ENCODE peak calls at places on chromosomes 12 and 14, in six cellular contexts. One of them, this sample, is unnamed.

GRCh38 chr12:56151672-56152131 is 685 bp upstream of the MYL6B start:
- DNase-seq in stimulated activated CD4-positive, alpha-beta T cell treated with anti-CD3 and anti-CD28 coated beads, Interleukin-12 subunit alpha, Interleukin-12 subunit beta, amount 100 ng/mL, for 4 hours: peak
- DNase-seq in AG08396: no peak
- DNase-seq in T-cell: peak
- DNase-seq in RPMI7951: no peak
- DNase-seq in HFFc6: no peak
- DNase-seq in this sample: no peak

GRCh38 chr12:53048033-53048779 is 1.7 kb upstream of the TNS2 start:
- DNase-seq in stimulated activated CD4-positive, alpha-beta T cell treated with anti-CD3 and anti-CD28 coated beads, Interleukin-12 subunit alpha, Interleukin-12 subunit beta, amount 100 ng/mL, for 4 hours: no peak
- DNase-seq in AG08396: peak
- DNase-seq in T-cell: no peak
- DNase-seq in RPMI7951: peak
- DNase-seq in HFFc6: no peak
- DNase-seq in this sample: no peak

GRCh38 chr12:118741196-118741595 is 240.1 kb upstream of the SRRM4 start:
- DNase-seq in stimulated activated CD4-positive, alpha-beta T cell treated with anti-CD3 and anti-CD28 coated beads, Interleukin-12 subunit alpha, Interleukin-12 subunit beta, amount 100 ng/mL, for 4 hours: no peak
- DNase-seq in AG08396: no peak
- DNase-seq in T-cell: no peak
- DNase-seq in RPMI7951: no peak
- DNase-seq in HFFc6: no peak
- DNase-seq in this sample: no peak

GRCh38 chr14:69755299-69755698 is 11.6 kb upstream of the SRSF5 start:
- DNase-seq in stimulated activated CD4-positive, alpha-beta T cell treated with anti-CD3 and anti-CD28 coated beads, Interleukin-12 subunit alpha, Interleukin-12 subunit beta, amount 100 ng/mL, for 4 hours: no peak
- DNase-seq in AG08396: no peak
- DNase-seq in T-cell: no peak
- DNase-seq in RPMI7951: no peak
- DNase-seq in HFFc6: no peak
- DNase-seq in this sample: no peak

GRCh38 chr12:130044991-130045621 is 117.2 kb upstream of the FZD10 start:
- DNase-seq in stimulated activated CD4-positive, alpha-beta T cell treated with anti-CD3 and anti-CD28 coated beads, Interleukin-12 subunit alpha, Interleukin-12 subunit beta, amount 100 ng/mL, for 4 hours: no peak
- DNase-seq in AG08396: no peak
- DNase-seq in T-cell: no peak
- DNase-seq in RPMI7951: no peak
- DNase-seq in HFFc6: no peak
- DNase-seq in this sample: no peak

GRCh38 chr14:22587247-22587646 is 1.8 kb downstream of the DAD1 start:
- DNase-seq in stimulated activated CD4-positive, alpha-beta T cell treated with anti-CD3 and anti-CD28 coated beads, Interleukin-12 subunit alpha, Interleukin-12 subunit beta, amount 100 ng/mL, for 4 hours: no peak
- DNase-seq in AG08396: no peak
- DNase-seq in T-cell: no peak
- DNase-seq in RPMI7951: no peak
- DNase-seq in HFFc6: no peak
- DNase-seq in this sample: no peak

GRCh38 chr12:54360717-54361456 is 3.4 kb downstream of the GPR84 start:
- DNase-seq in stimulated activated CD4-positive, alpha-beta T cell treated with anti-CD3 and anti-CD28 coated beads, Interleukin-12 subunit alpha, Interleukin-12 subunit beta, amount 100 ng/mL, for 4 hours: peak
- DNase-seq in AG08396: no peak
- DNase-seq in T-cell: peak
- DNase-seq in RPMI7951: peak
- DNase-seq in HFFc6: peak
- DNase-seq in this sample: no peak

GRCh38 chr12:92503977-92504966 is 198.5 kb upstream of the PLEKHG7 start:
- DNase-seq in stimulated activated CD4-positive, alpha-beta T cell treated with anti-CD3 and anti-CD28 coated beads, Interleukin-12 subunit alpha, Interleukin-12 subunit beta, amount 100 ng/mL, for 4 hours: no peak
- DNase-seq in AG08396: no peak
- DNase-seq in T-cell: no peak
- DNase-seq in RPMI7951: no peak
- DNase-seq in HFFc6: no peak
- DNase-seq in this sample: no peak

GRCh38 chr14:104341532-104342434 is 203.4 kb downstream of the KIF26A start:
- DNase-seq in stimulated activated CD4-positive, alpha-beta T cell treated with anti-CD3 and anti-CD28 coated beads, Interleukin-12 subunit alpha, Interleukin-12 subunit beta, amount 100 ng/mL, for 4 hours: no peak
- DNase-seq in AG08396: no peak
- DNase-seq in T-cell: no peak
- DNase-seq in RPMI7951: peak
- DNase-seq in HFFc6: no peak
- DNase-seq in this sample: no peak

GRCh38 chr12:88623777-88624548 is 43.7 kb upstream of the KITLG start:
- DNase-seq in stimulated activated CD4-positive, alpha-beta T cell treated with anti-CD3 and anti-CD28 coated beads, Interleukin-12 subunit alpha, Interleukin-12 subunit beta, amount 100 ng/mL, for 4 hours: no peak
- DNase-seq in AG08396: no peak
- DNase-seq in T-cell: no peak
- DNase-seq in RPMI7951: no peak
- DNase-seq in HFFc6: no peak
- DNase-seq in this sample: no peak

GRCh38 chr12:94148841-94149780 is 734 bp downstream of the PLXNC1 start:
- DNase-seq in stimulated activated CD4-positive, alpha-beta T cell treated with anti-CD3 and anti-CD28 coated beads, Interleukin-12 subunit alpha, Interleukin-12 subunit beta, amount 100 ng/mL, for 4 hours: peak
- DNase-seq in AG08396: peak
- DNase-seq in T-cell: peak
- DNase-seq in RPMI7951: peak
- DNase-seq in HFFc6: no peak
- DNase-seq in this sample: peak

GRCh38 chr12:111447571-111448265 is 42.0 kb downstream of the SH2B3 start:
- DNase-seq in stimulated activated CD4-positive, alpha-beta T cell treated with anti-CD3 and anti-CD28 coated beads, Interleukin-12 subunit alpha, Interleukin-12 subunit beta, amount 100 ng/mL, for 4 hours: no peak
- DNase-seq in AG08396: no peak
- DNase-seq in T-cell: no peak
- DNase-seq in RPMI7951: no peak
- DNase-seq in HFFc6: no peak
- DNase-seq in this sample: no peak

GRCh38 chr14:63928744-63929174 is 76.0 kb downstream of the SYNE2 start:
- DNase-seq in stimulated activated CD4-positive, alpha-beta T cell treated with anti-CD3 and anti-CD28 coated beads, Interleukin-12 subunit alpha, Interleukin-12 subunit beta, amount 100 ng/mL, for 4 hours: no peak
- DNase-seq in AG08396: no peak
- DNase-seq in T-cell: no peak
- DNase-seq in RPMI7951: no peak
- DNase-seq in HFFc6: no peak
- DNase-seq in this sample: no peak

GRCh38 chr12:108400060-108400459 is 60.9 kb upstream of the CMKLR1 start:
- DNase-seq in stimulated activated CD4-positive, alpha-beta T cell treated with anti-CD3 and anti-CD28 coated beads, Interleukin-12 subunit alpha, Interleukin-12 subunit beta, amount 100 ng/mL, for 4 hours: no peak
- DNase-seq in AG08396: no peak
- DNase-seq in T-cell: no peak
- DNase-seq in RPMI7951: no peak
- DNase-seq in HFFc6: no peak
- DNase-seq in this sample: no peak

GRCh38 chr14:22740020-22740419 is 26.5 kb upstream of the OXA1L start:
- DNase-seq in stimulated activated CD4-positive, alpha-beta T cell treated with anti-CD3 and anti-CD28 coated beads, Interleukin-12 subunit alpha, Interleukin-12 subunit beta, amount 100 ng/mL, for 4 hours: no peak
- DNase-seq in AG08396: no peak
- DNase-seq in T-cell: no peak
- DNase-seq in RPMI7951: no peak
- DNase-seq in HFFc6: no peak
- DNase-seq in this sample: no peak

GRCh38 chr14:105260826-105261438 is 12.6 kb downstream of the BTBD6 start:
- DNase-seq in stimulated activated CD4-positive, alpha-beta T cell treated with anti-CD3 and anti-CD28 coated beads, Interleukin-12 subunit alpha, Interleukin-12 subunit beta, amount 100 ng/mL, for 4 hours: no peak
- DNase-seq in AG08396: no peak
- DNase-seq in T-cell: no peak
- DNase-seq in RPMI7951: no peak
- DNase-seq in HFFc6: no peak
- DNase-seq in this sample: no peak

GRCh38 chr12:81998761-81999378 is 239.7 kb upstream of the PPFIA2 start:
- DNase-seq in stimulated activated CD4-positive, alpha-beta T cell treated with anti-CD3 and anti-CD28 coated beads, Interleukin-12 subunit alpha, Interleukin-12 subunit beta, amount 100 ng/mL, for 4 hours: no peak
- DNase-seq in AG08396: no peak
- DNase-seq in T-cell: no peak
- DNase-seq in RPMI7951: no peak
- DNase-seq in HFFc6: no peak
- DNase-seq in this sample: no peak